ENCODE peak calls at places on chromosomes 11 and 22, in ten cellular contexts. One of them, this sample, is unnamed.

GRCh38 chr11:103749158-103749557 is 287.3 kb upstream of the DDI1 start:
- DNase-seq in brain microvascular endothelial cell: no peak
- DNase-seq in A673: no peak
- DNase-seq in heart right ventricle: no peak
- DNase-seq in HepG2: no peak
- DNase-seq in adrenal gland: no peak
- DNase-seq in tibial nerve: no peak
- DNase-seq in esophagus squamous epithelium: no peak
- DNase-seq in CD8-positive, alpha-beta T cell: no peak
- DNase-seq in PC-3: no peak
- DNase-seq in this sample: no peak

GRCh38 chr11:6332066-6332465 is 11.8 kb upstream of the CAVIN3 start:
- DNase-seq in PC-3: no peak
- DNase-seq in A673: no peak
- DNase-seq in tibial nerve: no peak
- DNase-seq in esophagus squamous epithelium: no peak
- DNase-seq in HepG2: no peak
- DNase-seq in adrenal gland: no peak
- DNase-seq in heart right ventricle: no peak
- DNase-seq in CD8-positive, alpha-beta T cell: no peak
- DNase-seq in brain microvascular endothelial cell: no peak
- DNase-seq in this sample: no peak

GRCh38 chr11:100777118-100777517 is 90.0 kb downstream of the ARHGAP42 start:
- DNase-seq in heart right ventricle: no peak
- DNase-seq in CD8-positive, alpha-beta T cell: no peak
- DNase-seq in adrenal gland: no peak
- DNase-seq in tibial nerve: no peak
- DNase-seq in A673: no peak
- DNase-seq in brain microvascular endothelial cell: no peak
- DNase-seq in esophagus squamous epithelium: no peak
- DNase-seq in PC-3: peak; percentile 99
- DNase-seq in HepG2: peak; percentile 65
- DNase-seq in this sample: peak; percentile 52

GRCh38 chr11:133790995-133791394 is 54.3 kb downstream of the SPATA19 start:
- DNase-seq in HepG2: no peak
- DNase-seq in tibial nerve: no peak
- DNase-seq in A673: no peak
- DNase-seq in adrenal gland: no peak
- DNase-seq in esophagus squamous epithelium: no peak
- DNase-seq in heart right ventricle: no peak
- DNase-seq in CD8-positive, alpha-beta T cell: no peak
- DNase-seq in PC-3: no peak
- DNase-seq in brain microvascular endothelial cell: no peak
- DNase-seq in this sample: no peak

GRCh38 chr11:77213589-77214428 is 85.8 kb downstream of the MYO7A start:
- DNase-seq in heart right ventricle: no peak
- DNase-seq in CD8-positive, alpha-beta T cell: no peak
- DNase-seq in PC-3: no peak
- DNase-seq in HepG2: no peak
- DNase-seq in adrenal gland: no peak
- DNase-seq in esophagus squamous epithelium: no peak
- DNase-seq in tibial nerve: no peak
- DNase-seq in brain microvascular endothelial cell: no peak
- DNase-seq in A673: no peak
- DNase-seq in this sample: no peak

GRCh38 chr11:65500262-65501004 is 1.6 kb downstream of the MALAT1 start:
- DNase-seq in HepG2: no peak
- DNase-seq in heart right ventricle: no peak
- DNase-seq in brain microvascular endothelial cell: peak; percentile 32
- DNase-seq in adrenal gland: peak; percentile 64
- DNase-seq in tibial nerve: peak; percentile 63
- DNase-seq in CD8-positive, alpha-beta T cell: no peak
- DNase-seq in A673: peak; percentile 74
- DNase-seq in esophagus squamous epithelium: no peak
- DNase-seq in PC-3: peak; percentile 50
- DNase-seq in this sample: no peak

GRCh38 chr11:117913736-117914397 is 15.3 kb downstream of the TMPRSS13 start:
- DNase-seq in esophagus squamous epithelium: no peak
- DNase-seq in CD8-positive, alpha-beta T cell: no peak
- DNase-seq in PC-3: no peak
- DNase-seq in HepG2: no peak
- DNase-seq in A673: no peak
- DNase-seq in brain microvascular endothelial cell: no peak
- DNase-seq in heart right ventricle: no peak
- DNase-seq in adrenal gland: no peak
- DNase-seq in tibial nerve: no peak
- DNase-seq in this sample: no peak

GRCh38 chr11:112294688-112295340 is 34.2 kb upstream of the PLET1 start:
- DNase-seq in heart right ventricle: no peak
- DNase-seq in HepG2: no peak
- DNase-seq in esophagus squamous epithelium: no peak
- DNase-seq in PC-3: no peak
- DNase-seq in A673: peak; percentile 68
- DNase-seq in adrenal gland: no peak
- DNase-seq in tibial nerve: no peak
- DNase-seq in CD8-positive, alpha-beta T cell: no peak
- DNase-seq in brain microvascular endothelial cell: no peak
- DNase-seq in this sample: no peak

GRCh38 chr22:26464312-26464711 is 19.3 kb downstream of the HPS4 start:
- DNase-seq in adrenal gland: no peak
- DNase-seq in HepG2: no peak
- DNase-seq in CD8-positive, alpha-beta T cell: no peak
- DNase-seq in esophagus squamous epithelium: no peak
- DNase-seq in tibial nerve: peak; percentile 38
- DNase-seq in A673: no peak
- DNase-seq in heart right ventricle: no peak
- DNase-seq in PC-3: no peak
- DNase-seq in brain microvascular endothelial cell: no peak
- DNase-seq in this sample: no peak

GRCh38 chr11:73570415-73571114 is 27.3 kb downstream of the FAM168A start:
- DNase-seq in CD8-positive, alpha-beta T cell: no peak
- DNase-seq in tibial nerve: no peak
- DNase-seq in esophagus squamous epithelium: no peak
- DNase-seq in heart right ventricle: no peak
- DNase-seq in PC-3: peak; percentile 87
- DNase-seq in adrenal gland: no peak
- DNase-seq in A673: no peak
- DNase-seq in brain microvascular endothelial cell: peak; percentile 82
- DNase-seq in HepG2: no peak
- DNase-seq in this sample: peak; percentile 37

GRCh38 chr11:14454861-14455632 is 44.6 kb downstream of the COPB1 start:
- DNase-seq in esophagus squamous epithelium: no peak
- DNase-seq in heart right ventricle: no peak
- DNase-seq in adrenal gland: peak; percentile 42
- DNase-seq in brain microvascular endothelial cell: no peak
- DNase-seq in tibial nerve: no peak
- DNase-seq in CD8-positive, alpha-beta T cell: no peak
- DNase-seq in A673: peak; percentile 42
- DNase-seq in HepG2: peak; percentile 9
- DNase-seq in PC-3: peak; percentile 55
- DNase-seq in this sample: peak; percentile 37

GRCh38 chr22:49769691-49770315 is 57.9 kb downstream of the BRD1 start:
- DNase-seq in HepG2: no peak
- DNase-seq in brain microvascular endothelial cell: no peak
- DNase-seq in tibial nerve: no peak
- DNase-seq in esophagus squamous epithelium: no peak
- DNase-seq in CD8-positive, alpha-beta T cell: no peak
- DNase-seq in PC-3: no peak
- DNase-seq in A673: no peak
- DNase-seq in adrenal gland: peak; percentile 18
- DNase-seq in heart right ventricle: no peak
- DNase-seq in this sample: no peak

DNA sequence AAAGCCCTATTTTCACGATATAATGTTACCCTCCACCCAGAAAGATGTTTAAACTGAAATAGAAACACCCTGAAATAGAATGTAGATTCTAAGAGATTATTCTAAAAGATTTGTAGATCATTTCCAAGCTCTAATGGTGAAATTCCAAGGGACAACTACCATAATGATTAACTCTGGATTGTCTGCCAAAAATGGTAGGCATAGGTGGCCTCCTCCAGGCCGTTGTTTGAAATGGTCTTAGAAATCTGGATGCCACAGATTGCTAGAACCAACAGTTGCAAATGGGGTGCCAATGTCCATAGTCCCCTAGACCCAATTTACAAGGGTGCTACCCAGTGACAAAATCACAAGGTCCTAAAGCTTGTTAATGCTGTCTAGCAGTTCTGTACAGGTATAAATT is 6.7 kb upstream of the SLC6A5 start:
- DNase-seq in CD8-positive, alpha-beta T cell: no peak
- DNase-seq in adrenal gland: no peak
- DNase-seq in A673: no peak
- DNase-seq in tibial nerve: no peak
- DNase-seq in esophagus squamous epithelium: no peak
- DNase-seq in heart right ventricle: no peak
- DNase-seq in PC-3: no peak
- DNase-seq in brain microvascular endothelial cell: no peak
- DNase-seq in HepG2: no peak
- DNase-seq in this sample: no peak
- TF ChIP-seq CTCF in CD8-positive, alpha-beta T cell: no peak
- TF ChIP-seq CTCF in adrenal gland: no peak
- TF ChIP-seq CTCF in A673: no peak
- TF ChIP-seq CTCF in tibial nerve: no peak
- TF ChIP-seq CTCF in esophagus squamous epithelium: no peak
- TF ChIP-seq CTCF in heart right ventricle: no peak
- TF ChIP-seq CTCF in PC-3: no peak
- TF ChIP-seq CTCF in brain microvascular endothelial cell: no peak
- TF ChIP-seq CTCF in HepG2: no peak
- TF ChIP-seq CTCF in this sample: no peak

GRCh38 chr11:135002236-135002635 is 590.2 kb upstream of the B3GAT1 start:
- DNase-seq in HepG2: no peak
- DNase-seq in CD8-positive, alpha-beta T cell: no peak
- DNase-seq in adrenal gland: no peak
- DNase-seq in brain microvascular endothelial cell: no peak
- DNase-seq in heart right ventricle: no peak
- DNase-seq in tibial nerve: no peak
- DNase-seq in A673: no peak
- DNase-seq in PC-3: no peak
- DNase-seq in esophagus squamous epithelium: no peak
- DNase-seq in this sample: no peak

GRCh38 chr11:134995746-134996145 is 583.7 kb upstream of the B3GAT1 start:
- DNase-seq in CD8-positive, alpha-beta T cell: no peak
- DNase-seq in PC-3: no peak
- DNase-seq in esophagus squamous epithelium: no peak
- DNase-seq in adrenal gland: no peak
- DNase-seq in tibial nerve: no peak
- DNase-seq in HepG2: no peak
- DNase-seq in heart right ventricle: no peak
- DNase-seq in A673: no peak
- DNase-seq in brain microvascular endothelial cell: no peak
- DNase-seq in this sample: no peak

GRCh38 chr11:135001581-135001980 is 589.5 kb upstream of the B3GAT1 start:
- DNase-seq in CD8-positive, alpha-beta T cell: no peak
- DNase-seq in PC-3: no peak
- DNase-seq in tibial nerve: no peak
- DNase-seq in esophagus squamous epithelium: no peak
- DNase-seq in A673: no peak
- DNase-seq in heart right ventricle: no peak
- DNase-seq in adrenal gland: no peak
- DNase-seq in HepG2: no peak
- DNase-seq in brain microvascular endothelial cell: no peak
- DNase-seq in this sample: no peak

GRCh38 chr11:134997652-134998320 is 585.7 kb upstream of the B3GAT1 start:
- DNase-seq in A673: no peak
- DNase-seq in CD8-positive, alpha-beta T cell: no peak
- DNase-seq in PC-3: no peak
- DNase-seq in HepG2: no peak
- DNase-seq in esophagus squamous epithelium: no peak
- DNase-seq in heart right ventricle: no peak
- DNase-seq in brain microvascular endothelial cell: no peak
- DNase-seq in adrenal gland: no peak
- DNase-seq in tibial nerve: no peak
- DNase-seq in this sample: no peak

DNA sequence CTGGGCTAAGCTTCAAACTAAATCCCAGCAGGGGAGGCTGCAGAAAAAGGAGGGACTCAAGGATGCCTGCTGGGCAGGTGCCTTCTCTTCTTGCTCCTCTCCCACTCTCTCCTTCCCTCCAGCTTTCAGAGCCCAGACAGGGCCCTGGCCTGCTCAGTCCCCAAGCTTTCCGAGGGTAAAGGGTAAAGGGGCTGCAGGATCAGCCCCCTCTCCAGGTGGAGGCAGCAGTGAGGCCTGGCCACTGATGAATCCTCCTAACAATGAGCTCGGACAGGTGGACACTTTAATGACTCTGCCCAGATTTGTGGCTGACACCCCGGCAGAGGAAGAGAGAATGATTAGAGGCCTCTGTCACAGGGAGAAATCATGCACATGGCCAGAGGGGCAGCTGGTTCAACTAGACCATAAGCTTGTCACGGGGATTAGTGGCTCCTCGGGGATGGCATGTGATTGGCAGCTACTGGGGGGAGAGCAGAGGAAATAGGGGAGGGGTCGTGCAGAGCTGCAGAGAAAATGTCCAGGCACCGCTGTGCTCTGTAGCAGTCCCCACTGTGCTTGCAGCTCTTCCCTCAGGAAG is 587.5 kb upstream of the B3GAT1 start:
- DNase-seq in esophagus squamous epithelium: no peak
- DNase-seq in A673: no peak
- DNase-seq in tibial nerve: no peak
- DNase-seq in adrenal gland: no peak
- DNase-seq in heart right ventricle: no peak
- DNase-seq in brain microvascular endothelial cell: no peak
- DNase-seq in PC-3: no peak
- DNase-seq in HepG2: no peak
- DNase-seq in CD8-positive, alpha-beta T cell: no peak
- DNase-seq in this sample: no peak
- H3K27ac ChIP-seq in esophagus squamous epithelium: no peak overlapping the region
- H3K27ac ChIP-seq in A673: no peak overlapping the region
- H3K27ac ChIP-seq in tibial nerve: no peak overlapping the region
- H3K27ac ChIP-seq in adrenal gland: no peak overlapping the region
- H3K27ac ChIP-seq in heart right ventricle: no peak overlapping the region
- H3K27ac ChIP-seq in brain microvascular endothelial cell: no peak overlapping the region
- H3K27ac ChIP-seq in PC-3: no peak overlapping the region
- H3K27ac ChIP-seq in HepG2: no peak overlapping the region
- H3K27ac ChIP-seq in CD8-positive, alpha-beta T cell: no peak overlapping the region
- H3K27ac ChIP-seq in this sample: no peak overlapping the region

GRCh38 chr11:3972431-3972830 is 117.0 kb downstream of the STIM1 start:
- DNase-seq in heart right ventricle: no peak
- DNase-seq in tibial nerve: no peak
- DNase-seq in brain microvascular endothelial cell: no peak
- DNase-seq in PC-3: no peak
- DNase-seq in CD8-positive, alpha-beta T cell: no peak
- DNase-seq in esophagus squamous epithelium: no peak
- DNase-seq in A673: no peak
- DNase-seq in HepG2: no peak
- DNase-seq in adrenal gland: no peak
- DNase-seq in this sample: no peak
- TF ChIP-seq CTCF in heart right ventricle: no peak
- TF ChIP-seq CTCF in tibial nerve: no peak
- TF ChIP-seq CTCF in brain microvascular endothelial cell: no peak
- TF ChIP-seq CTCF in PC-3: peak; percentile 1
- TF ChIP-seq CTCF in CD8-positive, alpha-beta T cell: no peak
- TF ChIP-seq CTCF in esophagus squamous epithelium: no peak
- TF ChIP-seq CTCF in A673: no peak
- TF ChIP-seq CTCF in HepG2: no peak
- TF ChIP-seq CTCF in adrenal gland: no peak
- TF ChIP-seq CTCF in this sample: no peak

DNA sequence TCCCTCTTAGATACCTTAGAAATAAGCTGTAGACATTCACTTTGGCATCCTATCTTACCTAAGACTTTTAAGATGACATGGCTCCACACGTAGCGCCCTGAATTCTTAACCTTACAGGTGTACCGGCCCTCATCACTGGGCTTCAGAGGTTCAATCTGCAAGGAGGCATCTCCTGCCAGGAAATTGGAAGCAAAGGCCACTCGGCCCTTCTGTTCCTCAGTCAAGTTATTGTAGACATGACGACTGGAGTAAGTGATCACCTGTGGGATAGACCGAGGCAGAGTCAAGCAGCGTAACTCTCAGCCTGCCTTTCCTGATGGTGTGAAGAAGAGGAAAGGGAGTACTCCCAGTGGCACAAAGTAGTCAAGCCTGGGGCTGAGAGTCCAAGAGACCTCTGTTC is 22.5 kb upstream of the HSPA8 start:
- DNase-seq in adrenal gland: no peak
- DNase-seq in A673: no peak
- DNase-seq in PC-3: no peak
- DNase-seq in heart right ventricle: no peak
- DNase-seq in esophagus squamous epithelium: no peak
- DNase-seq in HepG2: no peak
- DNase-seq in tibial nerve: no peak
- DNase-seq in CD8-positive, alpha-beta T cell: no peak
- DNase-seq in brain microvascular endothelial cell: no peak
- DNase-seq in this sample: no peak
- H3K27ac ChIP-seq in adrenal gland: peak overlapping the region; percentile 58
- H3K27ac ChIP-seq in A673: no peak overlapping the region
- H3K27ac ChIP-seq in PC-3: peak overlapping the region; percentile 75
- H3K27ac ChIP-seq in heart right ventricle: peak overlapping the region; percentile 70
- H3K27ac ChIP-seq in esophagus squamous epithelium: no peak overlapping the region
- H3K27ac ChIP-seq in HepG2: no peak overlapping the region
- H3K27ac ChIP-seq in tibial nerve: no peak overlapping the region
- H3K27ac ChIP-seq in CD8-positive, alpha-beta T cell: no peak overlapping the region
- H3K27ac ChIP-seq in brain microvascular endothelial cell: no peak overlapping the region
- H3K27ac ChIP-seq in this sample: no peak overlapping the region